ENCODE peak calls at places on chromosomes 13 and 19, in eight cellular contexts. One of them, this sample, is unnamed.

GRCh38 chr13:99656843-99657506 is 155.7 kb downstream of the TM9SF2 start:
- DNase-seq in HCT116: no peak
- DNase-seq in K562: no peak
- DNase-seq in endothelial cell of umbilical vein: no peak
- DNase-seq in IMR-90: no peak
- DNase-seq in SK-N-SH: no peak
- DNase-seq in mammary epithelial cell: no peak
- DNase-seq in H1: no peak
- DNase-seq in this sample: peak; percentile 61

GRCh38 chr13:40673061-40673397 is 6.6 kb upstream of the FOXO1 start:
- DNase-seq in HCT116: no peak
- DNase-seq in K562: no peak
- DNase-seq in endothelial cell of umbilical vein: no peak
- DNase-seq in IMR-90: no peak
- DNase-seq in SK-N-SH: no peak
- DNase-seq in mammary epithelial cell: no peak
- DNase-seq in H1: no peak
- DNase-seq in this sample: no peak

GRCh38 chr19:1250374-1251232 is 2.2 kb downstream of the MIDN start:
- DNase-seq in HCT116: no peak
- DNase-seq in K562: peak; percentile 72
- DNase-seq in endothelial cell of umbilical vein: peak; percentile 54
- DNase-seq in IMR-90: peak; percentile 60
- DNase-seq in SK-N-SH: peak; percentile 73
- DNase-seq in mammary epithelial cell: no peak
- DNase-seq in H1: no peak
- DNase-seq in this sample: peak; percentile 78

GRCh38 chr19:3671680-3672574 is 28.3 kb downstream of the PIP5K1C start:
- DNase-seq in HCT116: no peak
- DNase-seq in K562: peak; percentile 67
- DNase-seq in endothelial cell of umbilical vein: peak; percentile 64
- DNase-seq in IMR-90: peak; percentile 20
- DNase-seq in SK-N-SH: no peak
- DNase-seq in mammary epithelial cell: no peak
- DNase-seq in H1: no peak
- DNase-seq in this sample: no peak

GRCh38 chr13:106471957-106472543 is 63.4 kb downstream of the EFNB2 start:
- DNase-seq in HCT116: peak; percentile 95
- DNase-seq in K562: peak; percentile 10
- DNase-seq in endothelial cell of umbilical vein: peak; percentile 77
- DNase-seq in IMR-90: peak; percentile 91
- DNase-seq in SK-N-SH: peak; percentile 24
- DNase-seq in mammary epithelial cell: peak; percentile 100
- DNase-seq in H1: peak; percentile 70
- DNase-seq in this sample: no peak

GRCh38 chr13:24680258-24680920 is at the start of gene ATP12A:
- DNase-seq in HCT116: no peak
- DNase-seq in K562: no peak
- DNase-seq in endothelial cell of umbilical vein: no peak
- DNase-seq in IMR-90: no peak
- DNase-seq in SK-N-SH: peak; percentile 59
- DNase-seq in mammary epithelial cell: peak; percentile 45
- DNase-seq in H1: no peak
- DNase-seq in this sample: no peak

GRCh38 chr19:39341122-39341719 is 1.0 kb upstream of the SAMD4B start:
- DNase-seq in HCT116: no peak
- DNase-seq in K562: peak; percentile 34
- DNase-seq in endothelial cell of umbilical vein: no peak
- DNase-seq in IMR-90: no peak
- DNase-seq in SK-N-SH: peak; percentile 57
- DNase-seq in mammary epithelial cell: no peak
- DNase-seq in H1: no peak
- DNase-seq in this sample: peak; percentile 58

GRCh38 chr19:29832801-29833200 is 21.0 kb downstream of the CCNE1 start:
- DNase-seq in HCT116: no peak
- DNase-seq in K562: no peak
- DNase-seq in endothelial cell of umbilical vein: no peak
- DNase-seq in IMR-90: no peak
- DNase-seq in SK-N-SH: no peak
- DNase-seq in mammary epithelial cell: no peak
- DNase-seq in H1: no peak
- DNase-seq in this sample: no peak

GRCh38 chr13:32423592-32423991 is 4.3 kb downstream of the N4BP2L1 start:
- DNase-seq in HCT116: no peak
- DNase-seq in K562: peak; percentile 19
- DNase-seq in endothelial cell of umbilical vein: no peak
- DNase-seq in IMR-90: no peak
- DNase-seq in SK-N-SH: no peak
- DNase-seq in mammary epithelial cell: no peak
- DNase-seq in H1: no peak
- DNase-seq in this sample: no peak

GRCh38 chr19:4889034-4889825 is 13.5 kb downstream of the ARRDC5 start:
- DNase-seq in HCT116: no peak
- DNase-seq in K562: no peak
- DNase-seq in endothelial cell of umbilical vein: no peak
- DNase-seq in IMR-90: peak; percentile 83
- DNase-seq in SK-N-SH: no peak
- DNase-seq in mammary epithelial cell: peak; percentile 95
- DNase-seq in H1: no peak
- DNase-seq in this sample: no peak

GRCh38 chr19:11465605-11466004 is 15.2 kb downstream of the ELAVL3 start:
- DNase-seq in HCT116: no peak
- DNase-seq in K562: no peak
- DNase-seq in endothelial cell of umbilical vein: no peak
- DNase-seq in IMR-90: no peak
- DNase-seq in SK-N-SH: no peak
- DNase-seq in mammary epithelial cell: no peak
- DNase-seq in H1: no peak
- DNase-seq in this sample: no peak

GRCh38 chr19:34327851-34328250 is 37.1 kb upstream of the GPI start:
- DNase-seq in HCT116: no peak
- DNase-seq in K562: peak; percentile 89
- DNase-seq in endothelial cell of umbilical vein: peak; percentile 65
- DNase-seq in IMR-90: no peak
- DNase-seq in SK-N-SH: no peak
- DNase-seq in mammary epithelial cell: no peak
- DNase-seq in H1: no peak
- DNase-seq in this sample: no peak

GRCh38 chr19:34244611-34245299 is 9.6 kb upstream of the GARRE1 start:
- DNase-seq in HCT116: no peak
- DNase-seq in K562: no peak
- DNase-seq in endothelial cell of umbilical vein: no peak
- DNase-seq in IMR-90: peak; percentile 38
- DNase-seq in SK-N-SH: no peak
- DNase-seq in mammary epithelial cell: no peak
- DNase-seq in H1: no peak
- DNase-seq in this sample: no peak

GRCh38 chr19:31351212-31352193 is 2.3 kb upstream of the TSHZ3 start:
- DNase-seq in HCT116: no peak
- DNase-seq in K562: no peak
- DNase-seq in endothelial cell of umbilical vein: peak; percentile 24
- DNase-seq in IMR-90: peak; percentile 63
- DNase-seq in SK-N-SH: peak; percentile 74
- DNase-seq in mammary epithelial cell: peak; percentile 66
- DNase-seq in H1: no peak
- DNase-seq in this sample: peak; percentile 30

GRCh38 chr13:65808061-65808460 is 1422.1 kb downstream of the PCDH9 start:
- DNase-seq in HCT116: no peak
- DNase-seq in K562: no peak
- DNase-seq in endothelial cell of umbilical vein: no peak
- DNase-seq in IMR-90: peak; percentile 49
- DNase-seq in SK-N-SH: no peak
- DNase-seq in mammary epithelial cell: no peak
- DNase-seq in H1: no peak
- DNase-seq in this sample: no peak

GRCh38 chr19:4067396-4068057 is 828 bp upstream of the ZBTB7A start:
- DNase-seq in HCT116: no peak
- DNase-seq in K562: peak; percentile 72
- DNase-seq in endothelial cell of umbilical vein: peak; percentile 39
- DNase-seq in IMR-90: no peak
- DNase-seq in SK-N-SH: peak; percentile 84
- DNase-seq in mammary epithelial cell: no peak
- DNase-seq in H1: no peak
- DNase-seq in this sample: no peak

GRCh38 chr19:3291644-3292043 is 67.2 kb downstream of the CELF5 start:
- DNase-seq in HCT116: no peak
- DNase-seq in K562: no peak
- DNase-seq in endothelial cell of umbilical vein: no peak
- DNase-seq in IMR-90: no peak
- DNase-seq in SK-N-SH: no peak
- DNase-seq in mammary epithelial cell: no peak
- DNase-seq in H1: no peak
- DNase-seq in this sample: no peak

GRCh38 chr19:8461376-8461775 is 16.6 kb downstream of the HNRNPM start:
- DNase-seq in HCT116: no peak
- DNase-seq in K562: no peak
- DNase-seq in endothelial cell of umbilical vein: no peak
- DNase-seq in IMR-90: no peak
- DNase-seq in SK-N-SH: no peak
- DNase-seq in mammary epithelial cell: no peak
- DNase-seq in H1: no peak
- DNase-seq in this sample: no peak
- H3K4me2 ChIP-seq in HCT116: no peak overlapping the region
- H3K4me2 ChIP-seq in K562: no peak overlapping the region
- H3K4me2 ChIP-seq in endothelial cell of umbilical vein: no peak overlapping the region
- H3K4me2 ChIP-seq in IMR-90: no peak overlapping the region
- H3K4me2 ChIP-seq in SK-N-SH: no peak overlapping the region
- H3K4me2 ChIP-seq in mammary epithelial cell: no peak overlapping the region
- H3K4me2 ChIP-seq in H1: no peak overlapping the region
- H3K4me2 ChIP-seq in this sample: no peak overlapping the region

GRCh38 chr19:50232600-50232999 is 29.2 kb downstream of the MYH14 start:
- DNase-seq in HCT116: no peak
- DNase-seq in K562: no peak
- DNase-seq in endothelial cell of umbilical vein: no peak
- DNase-seq in IMR-90: no peak
- DNase-seq in SK-N-SH: no peak
- DNase-seq in mammary epithelial cell: no peak
- DNase-seq in H1: no peak
- DNase-seq in this sample: no peak

GRCh38 chr19:50226536-50226935 is 23.1 kb downstream of the MYH14 start:
- DNase-seq in HCT116: no peak
- DNase-seq in K562: no peak
- DNase-seq in endothelial cell of umbilical vein: no peak
- DNase-seq in IMR-90: no peak
- DNase-seq in SK-N-SH: no peak
- DNase-seq in mammary epithelial cell: no peak
- DNase-seq in H1: no peak
- DNase-seq in this sample: no peak

GRCh38 chr19:50233308-50233910 is 30.0 kb downstream of the MYH14 start:
- DNase-seq in HCT116: no peak
- DNase-seq in K562: no peak
- DNase-seq in endothelial cell of umbilical vein: no peak
- DNase-seq in IMR-90: no peak
- DNase-seq in SK-N-SH: no peak
- DNase-seq in mammary epithelial cell: no peak
- DNase-seq in H1: no peak
- DNase-seq in this sample: no peak

GRCh38 chr19:50231821-50232220 is 28.4 kb downstream of the MYH14 start:
- DNase-seq in HCT116: no peak
- DNase-seq in K562: no peak
- DNase-seq in endothelial cell of umbilical vein: no peak
- DNase-seq in IMR-90: no peak
- DNase-seq in SK-N-SH: no peak
- DNase-seq in mammary epithelial cell: no peak
- DNase-seq in H1: no peak
- DNase-seq in this sample: no peak

GRCh38 chr19:50230379-50231351 is 27.2 kb downstream of the MYH14 start:
- DNase-seq in HCT116: no peak
- DNase-seq in K562: no peak
- DNase-seq in endothelial cell of umbilical vein: no peak
- DNase-seq in IMR-90: no peak
- DNase-seq in SK-N-SH: no peak
- DNase-seq in mammary epithelial cell: no peak
- DNase-seq in H1: peak; percentile 44
- DNase-seq in this sample: no peak
- TF ChIP-seq CTCF in HCT116: peak; percentile 10
- TF ChIP-seq CTCF in K562: peak; percentile 49
- TF ChIP-seq CTCF in endothelial cell of umbilical vein: no peak
- TF ChIP-seq CTCF in IMR-90: no peak
- TF ChIP-seq CTCF in SK-N-SH: peak; percentile 40
- TF ChIP-seq CTCF in mammary epithelial cell: no peak
- TF ChIP-seq CTCF in H1: peak; percentile 89
- TF ChIP-seq CTCF in this sample: peak; percentile 21

GRCh38 chr13:67740871-67741475 is 510.8 kb upstream of the PCDH9 start:
- DNase-seq in HCT116: no peak
- DNase-seq in K562: no peak
- DNase-seq in endothelial cell of umbilical vein: no peak
- DNase-seq in IMR-90: no peak
- DNase-seq in SK-N-SH: no peak
- DNase-seq in mammary epithelial cell: no peak
- DNase-seq in H1: no peak
- DNase-seq in this sample: no peak
- H2AFZ ChIP-seq in HCT116: no peak overlapping the region
- H2AFZ ChIP-seq in K562: no peak overlapping the region
- H2AFZ ChIP-seq in endothelial cell of umbilical vein: no peak overlapping the region
- H2AFZ ChIP-seq in IMR-90: no peak overlapping the region
- H2AFZ ChIP-seq in SK-N-SH: peak overlapping the region; percentile 42
- H2AFZ ChIP-seq in mammary epithelial cell: no peak overlapping the region
- H2AFZ ChIP-seq in H1: no peak overlapping the region
- H2AFZ ChIP-seq in this sample: no peak overlapping the region

GRCh38 chr19:42360787-42361544 is 29.1 kb downstream of the CNFN start:
- DNase-seq in HCT116: no peak
- DNase-seq in K562: peak; percentile 34
- DNase-seq in endothelial cell of umbilical vein: no peak
- DNase-seq in IMR-90: no peak
- DNase-seq in SK-N-SH: peak; percentile 56
- DNase-seq in mammary epithelial cell: no peak
- DNase-seq in H1: no peak
- DNase-seq in this sample: no peak

GRCh38 chr19:42353341-42354015 is 28.0 kb downstream of the MEGF8 start:
- DNase-seq in HCT116: no peak
- DNase-seq in K562: no peak
- DNase-seq in endothelial cell of umbilical vein: no peak
- DNase-seq in IMR-90: no peak
- DNase-seq in SK-N-SH: no peak
- DNase-seq in mammary epithelial cell: no peak
- DNase-seq in H1: no peak
- DNase-seq in this sample: no peak

GRCh38 chr19:42356686-42357085 is 31.3 kb downstream of the MEGF8 start:
- DNase-seq in HCT116: no peak
- DNase-seq in K562: no peak
- DNase-seq in endothelial cell of umbilical vein: no peak
- DNase-seq in IMR-90: no peak
- DNase-seq in SK-N-SH: no peak
- DNase-seq in mammary epithelial cell: no peak
- DNase-seq in H1: no peak
- DNase-seq in this sample: no peak

GRCh38 chr19:42355896-42356295 is 30.5 kb downstream of the MEGF8 start:
- DNase-seq in HCT116: no peak
- DNase-seq in K562: no peak
- DNase-seq in endothelial cell of umbilical vein: no peak
- DNase-seq in IMR-90: no peak
- DNase-seq in SK-N-SH: no peak
- DNase-seq in mammary epithelial cell: no peak
- DNase-seq in H1: no peak
- DNase-seq in this sample: no peak

DNA sequence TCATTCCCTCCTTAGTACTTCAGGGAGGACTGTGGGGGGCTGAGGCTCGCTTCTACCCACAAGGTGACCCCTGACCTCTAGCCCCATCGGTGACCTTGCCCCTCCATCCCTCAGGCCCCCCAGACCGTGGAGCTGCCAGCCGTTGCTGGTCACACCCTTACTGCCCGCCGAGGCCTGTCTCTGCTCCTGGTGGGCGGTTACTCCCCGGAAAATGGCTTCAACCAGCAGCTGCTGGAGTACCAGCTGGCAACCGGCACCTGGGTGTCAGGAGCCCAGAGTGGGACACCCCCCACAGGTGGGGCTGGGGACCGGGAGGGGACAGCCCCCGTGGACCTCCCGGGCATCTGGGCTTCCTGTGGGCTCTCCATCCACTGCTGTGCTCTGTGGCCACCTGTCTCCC is 31.9 kb downstream of the MEGF8 start:
- DNase-seq in HCT116: no peak
- DNase-seq in K562: no peak
- DNase-seq in endothelial cell of umbilical vein: no peak
- DNase-seq in IMR-90: no peak
- DNase-seq in SK-N-SH: no peak
- DNase-seq in mammary epithelial cell: no peak
- DNase-seq in H1: no peak
- DNase-seq in this sample: no peak
- H3K4me2 ChIP-seq in HCT116: no peak overlapping the region
- H3K4me2 ChIP-seq in K562: no peak overlapping the region
- H3K4me2 ChIP-seq in endothelial cell of umbilical vein: no peak overlapping the region
- H3K4me2 ChIP-seq in IMR-90: no peak overlapping the region
- H3K4me2 ChIP-seq in SK-N-SH: no peak overlapping the region
- H3K4me2 ChIP-seq in mammary epithelial cell: no peak overlapping the region
- H3K4me2 ChIP-seq in H1: no peak overlapping the region
- H3K4me2 ChIP-seq in this sample: no peak overlapping the region

This sample was measured in DND-41.